ENCODE peak calls at places on chromosomes 4 and X, in seven cellular contexts. W, L, R, B, C, U and S are unnamed samples.

GRCh38 chr4:109589605-109590004 is 29.6 kb downstream of the MCUB start:
- DNase-seq in L (no peak), C (no peak), U (no peak), R (no peak), B (no peak), W (no peak), S (no peak)

GRCh38 chr4:80077639-80078038 is 4.6 kb upstream of the ANTXR2 start:
- DNase-seq in B (no peak), L (peak; percentile 44), R (peak; percentile 52), W (peak; percentile 75), U (peak; percentile 73), C (no peak), S (no peak)

GRCh38 chr4:86089924-86090323 is 269.9 kb downstream of the MAPK10 start:
- DNase-seq in C (no peak), R (no peak), U (no peak), L (no peak), W (no peak), B (no peak), S (no peak)

GRCh38 chrX:120769576-120770341 is 105.9 kb downstream of the CT47B1 start:
- DNase-seq in C (no peak), W (peak; percentile 82), L (peak; percentile 22), B (no peak), R (peak; percentile 64), U (peak; percentile 82), S (peak; percentile 35)

GRCh38 chr4:103150677-103151076 is 47.5 kb downstream of the CENPE start:
- DNase-seq in B (no peak), L (peak; percentile 56), C (no peak), U (peak; percentile 89), W (peak; percentile 80), R (peak; percentile 78), S (no peak)

GRCh38 chr4:10157478-10158354 is 41.1 kb upstream of the WDR1 start:
- DNase-seq in W (peak; percentile 86), B (peak; percentile 43), U (peak; percentile 56), C (peak; percentile 51), R (peak; percentile 71), L (peak; percentile 73), S (peak; percentile 49)

GRCh38 chrX:80765226-80765625 is 44.5 kb downstream of the BRWD3 start:
- DNase-seq in R (peak; percentile 73), U (peak; percentile 83), W (peak; percentile 82), L (peak; percentile 54), B (no peak), C (no peak), S (peak; percentile 15)

GRCh38 chr4:114036864-114037263 is 57.4 kb upstream of the ARSJ start:
- DNase-seq in U (no peak), L (no peak), R (no peak), C (no peak), W (no peak), B (no peak), S (no peak)

GRCh38 chr4:1752284-1753041 is 31.1 kb downstream of the TACC3 start:
- DNase-seq in C (peak; percentile 75), W (peak; percentile 14), U (no peak), L (no peak), R (no peak), B (no peak), S (no peak)

GRCh38 chrX:1502241-1502640 is 34.7 kb downstream of the P2RY8 start:
- DNase-seq in L (no peak), B (no peak), U (no peak), R (no peak), W (no peak), C (no peak), S (no peak)

GRCh38 chr4:40180356-40180755 is 16.5 kb upstream of the RHOH start:
- DNase-seq in C (no peak), R (peak; percentile 93), L (peak; percentile 31), W (peak; percentile 96), B (no peak), U (peak; percentile 62), S (peak; percentile 41)

GRCh38 chr4:122688529-122688928 is 44.0 kb upstream of the BBS12 start:
- DNase-seq in C (no peak), W (no peak), U (no peak), B (no peak), R (no peak), L (no peak), S (no peak)

GRCh38 chrX:45849261-45849660 is 648.6 kb upstream of the DIPK2B start:
- DNase-seq in W (peak; percentile 86), B (no peak), C (no peak), L (peak; percentile 56), R (peak; percentile 84), U (peak; percentile 85), S (peak; percentile 84)

GRCh38 chrX:151830911-151831310 is 81.8 kb upstream of the MAGEA4 start:
- DNase-seq in U (no peak), R (no peak), W (peak; percentile 3), C (peak; percentile 41), L (peak; percentile 7), B (no peak), S (no peak)

GRCh38 chr4:69568787-69569186 is 70.7 kb downstream of the UGT2A2 start:
- DNase-seq in C (no peak), L (no peak), U (no peak), B (no peak), W (no peak), R (no peak), S (no peak)

GRCh38 chr4:52551487-52551886 is 107.6 kb downstream of the USP46 start:
- DNase-seq in L (no peak), B (peak; percentile 81), R (no peak), U (no peak), C (no peak), W (no peak), S (no peak)

GRCh38 chrX:70479197-70479969 is 34.7 kb downstream of the DLG3 start:
- DNase-seq in B (no peak), L (peak; percentile 54), R (peak; percentile 60), U (peak; percentile 88), W (peak; percentile 79), C (no peak), S (peak; percentile 38)

GRCh38 chr4:110854021-110854678 is 231.3 kb upstream of the PITX2 start:
- DNase-seq in B (no peak), W (peak; percentile 88), C (no peak), U (peak; percentile 27), R (peak; percentile 73), L (peak; percentile 85), S (peak; percentile 82)

GRCh38 chrX:41518127-41518840 is 71.1 kb downstream of the NYX start:
- DNase-seq in R (no peak), W (no peak), U (no peak), L (no peak), C (no peak), B (no peak), S (no peak)

GRCh38 chr4:53716011-53716410 is 124.7 kb upstream of the LNX1 start:
- DNase-seq in U (no peak), B (no peak), C (no peak), W (no peak), L (no peak), R (no peak), S (no peak)

GRCh38 chr4:53713767-53714166 is 122.5 kb upstream of the LNX1 start:
- DNase-seq in L (no peak), B (no peak), C (no peak), R (no peak), W (no peak), U (no peak), S (no peak)

GRCh38 chr4:53713296-53713695 is 122.0 kb upstream of the LNX1 start:
- DNase-seq in R (no peak), C (no peak), L (peak; percentile 60), W (peak; percentile 61), B (no peak), U (no peak), S (no peak)

GRCh38 chr4:53716471-53717063 is 125.3 kb upstream of the LNX1 start:
- DNase-seq in B (no peak), W (no peak), R (no peak), U (no peak), C (no peak), L (no peak), S (no peak)

DNA sequence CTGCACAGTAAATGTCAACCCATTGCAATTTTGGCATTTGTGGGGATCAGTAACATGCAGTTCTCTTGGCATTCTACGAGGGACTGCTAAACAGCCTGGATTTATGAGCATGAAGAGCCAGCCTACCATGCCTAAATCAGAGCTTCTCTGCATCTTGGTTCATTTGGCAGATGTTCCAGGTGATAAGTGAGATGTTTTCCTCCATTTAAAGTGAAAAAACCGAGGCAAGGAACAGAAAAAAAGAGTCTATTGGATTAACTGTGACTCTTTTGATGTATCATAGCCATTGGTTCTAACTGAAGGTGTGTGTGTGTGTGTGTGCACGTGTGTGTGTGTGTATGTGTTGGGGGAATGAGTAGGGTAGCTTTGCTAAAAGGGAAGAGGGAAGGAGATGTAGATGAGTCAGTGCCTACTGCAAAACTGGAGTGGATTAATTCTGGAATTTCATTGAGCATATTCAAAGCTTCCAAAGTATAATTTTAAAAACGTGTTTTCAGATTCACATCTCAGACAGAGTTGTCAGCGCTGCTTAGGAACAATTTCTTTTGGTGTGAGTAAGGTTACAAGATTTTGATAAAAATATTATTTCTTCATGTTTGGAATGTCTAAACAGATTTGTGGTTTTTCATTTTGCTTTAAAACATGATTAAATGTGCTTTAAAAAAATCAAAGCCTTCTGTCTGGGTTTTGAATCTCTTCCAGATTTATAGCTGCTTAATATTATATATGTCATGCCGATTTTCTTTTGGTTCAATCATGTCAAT is 123.3 kb upstream of the LNX1 start:
- DNase-seq in U (no peak), B (no peak), R (no peak), C (no peak), L (peak; percentile 29), W (peak; percentile 54), S (no peak)
- H3K4me3 ChIP-seq in U (no peak overlapping the region), B (no peak overlapping the region), R (no peak overlapping the region), C (no peak overlapping the region), L (no peak overlapping the region), W (no peak overlapping the region), S (no peak overlapping the region)

DNA sequence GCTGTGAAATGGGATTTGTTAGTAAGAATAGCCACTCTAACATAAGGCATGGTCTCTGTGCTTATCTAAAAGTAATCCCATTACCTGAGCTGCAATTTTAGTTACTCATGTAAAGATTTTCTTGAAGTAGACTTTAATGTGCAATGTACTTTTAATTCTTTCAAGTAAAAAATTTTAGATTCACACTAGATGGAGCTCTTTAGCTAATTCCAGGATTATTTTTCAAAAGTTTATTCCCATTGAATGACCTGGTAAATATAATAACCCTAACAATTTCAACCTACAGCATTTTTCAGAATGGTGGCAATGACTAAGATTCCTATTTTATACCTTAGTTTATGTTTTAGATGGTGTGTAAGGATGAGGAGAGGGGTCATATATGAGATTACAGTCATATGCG is 18.1 kb downstream of the USP38 start:
- DNase-seq in C (no peak), R (no peak), U (peak; percentile 63), B (no peak), L (no peak), W (peak; percentile 50), S (no peak)
- TF ChIP-seq CTCF in C (peak; percentile 19), R (peak; percentile 6), U (peak; percentile 74), B (peak; percentile 20), L (no peak), W (peak; percentile 29), S (no peak)

GRCh38 chrX:97389761-97390192 is 506.1 kb downstream of the RPA4 start:
- DNase-seq in B (no peak), L (peak; percentile 77), R (peak; percentile 69), C (no peak), W (peak; percentile 83), U (peak; percentile 68), S (peak; percentile 43)
- H3K4me3 ChIP-seq in B (no peak overlapping the region), L (no peak overlapping the region), R (no peak overlapping the region), C (no peak overlapping the region), W (no peak overlapping the region), U (peak overlapping the region; percentile 13), S (no peak overlapping the region)

DNA sequence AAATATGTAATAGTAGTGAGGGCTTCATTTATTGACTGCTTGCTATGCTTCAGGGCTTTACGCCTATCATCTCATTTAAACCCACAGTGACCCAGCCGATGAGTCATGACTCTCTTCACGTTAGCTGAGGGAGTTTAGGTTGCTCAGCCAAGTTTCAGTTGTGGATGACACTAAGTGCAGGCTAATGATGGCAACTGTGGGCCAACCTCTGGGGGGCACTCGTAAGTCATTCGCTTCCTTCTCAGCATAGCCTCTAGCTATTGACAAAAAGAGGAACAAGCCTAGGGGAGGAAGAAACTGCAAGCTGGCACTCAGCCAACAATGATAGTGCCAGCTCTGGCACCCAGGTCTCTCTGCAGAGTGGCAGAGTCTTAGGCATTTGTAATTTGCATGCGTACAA is 325.0 kb downstream of the ARHGAP10 start:
- DNase-seq in L (peak; percentile 63), B (peak; percentile 75), W (peak; percentile 70), R (peak; percentile 72), U (peak; percentile 59), C (peak; percentile 73), S (peak; percentile 46)
- TF ChIP-seq CTCF in L (no peak), B (peak; percentile 56), W (no peak), R (no peak), U (peak; percentile 35), C (peak; percentile 36), S (no peak)